ENCODE peak calls at places on chromosomes 4 and X, in five cellular contexts. S is activated B cell treated with CpG ODN at 0.5 μM for 24 hours, Z is HepG2, J is nephron progenitor cell, U is right lobe of liver. G is an unnamed sample.

GRCh38 chr4:31026216-31026615 is 306.0 kb downstream of the PCDH7 start:
- DNase-seq in S (no peak), Z (no peak), J (no peak), U (no peak), G (no peak)

GRCh38 chr4:115159141-115159540 is 45.7 kb upstream of the NDST4 start:
- DNase-seq in S (no peak), Z (no peak), J (no peak), U (no peak), G (no peak)

GRCh38 chrX:48883729-48884128 is 13.8 kb downstream of the TIMM17B start:
- DNase-seq in S (no peak), Z (no peak), J (no peak), U (no peak), G (no peak)

GRCh38 chr4:55932489-55932888 is 16.3 kb upstream of the CEP135 start:
- DNase-seq in S (no peak), Z (no peak), J (no peak), U (no peak), G (no peak)

GRCh38 chr4:110198472-110199419 is at the start of gene ELOVL6:
- DNase-seq in S (peak; percentile 20), Z (peak; percentile 59), J (peak; percentile 78), U (peak; percentile 87), G (peak; percentile 77)

GRCh38 chr4:32858971-32859370 is 2138.8 kb downstream of the PCDH7 start:
- DNase-seq in S (no peak), Z (no peak), J (no peak), U (no peak), G (no peak)

GRCh38 chrX:134171661-134172587 is 65.1 kb upstream of the CCDC160 start:
- DNase-seq in S (peak; percentile 27), Z (no peak), J (peak; percentile 46), U (peak; percentile 31), G (peak; percentile 68)

GRCh38 chr4:24279492-24279891 is 304.9 kb downstream of the DHX15 start:
- DNase-seq in S (no peak), Z (no peak), J (no peak), U (peak; percentile 30), G (no peak)

GRCh38 chrX:73683236-73683859 is 120.4 kb downstream of the CHIC1 start:
- DNase-seq in S (no peak), Z (no peak), J (no peak), U (no peak), G (no peak)

GRCh38 chrX:154373340-154374306 is 811 bp downstream of the FLNA start:
- DNase-seq in S (no peak), Z (peak; percentile 59), J (peak; percentile 65), U (peak; percentile 64), G (no peak)

GRCh38 chrX:30875957-30876356 is 13.1 kb downstream of the TAB3 start:
- DNase-seq in S (no peak), Z (peak; percentile 27), J (no peak), U (no peak), G (no peak)

GRCh38 chr4:47193179-47193578 is 161.8 kb downstream of the GABRB1 start:
- DNase-seq in S (no peak), Z (no peak), J (no peak), U (no peak), G (no peak)

GRCh38 chr4:110049951-110050925 is 137.6 kb downstream of the EGF start:
- DNase-seq in S (no peak), Z (peak; percentile 30), J (peak; percentile 43), U (no peak), G (no peak)

GRCh38 chrX:112867570-112867969 is 26.9 kb upstream of the AMOT start:
- DNase-seq in S (no peak), Z (no peak), J (no peak), U (no peak), G (no peak)

GRCh38 chrX:153673398-153674218 is at the start of gene PNCK:
- DNase-seq in S (no peak), Z (no peak), J (no peak), U (no peak), G (no peak)

GRCh38 chr4:125728568-125728967 is 413.8 kb downstream of the FAT4 start:
- DNase-seq in S (no peak), Z (no peak), J (no peak), U (no peak), G (no peak)

GRCh38 chrX:120269379-120270035 is 18.9 kb downstream of the ZBTB33 start:
- DNase-seq in S (no peak), Z (no peak), J (no peak), U (no peak), G (no peak)

GRCh38 chr4:147096667-147097604 is 151.3 kb upstream of the TTC29 start:
- DNase-seq in S (no peak), Z (peak; percentile 34), J (no peak), U (no peak), G (no peak)

GRCh38 chr4:147370881-147371280 is 110.0 kb upstream of the EDNRA start:
- DNase-seq in S (no peak), Z (no peak), J (no peak), U (no peak), G (no peak)

GRCh38 chrX:44054863-44055601 is 81.8 kb upstream of the NDP start:
- DNase-seq in S (no peak), Z (no peak), J (no peak), U (no peak), G (no peak)

GRCh38 chr4:19146038-19146437 is 1105.7 kb upstream of the SLIT2 start:
- DNase-seq in S (no peak), Z (no peak), J (no peak), U (no peak), G (no peak)

GRCh38 chrX:150966742-150967141 is 16.4 kb upstream of the HMGB3 start:
- DNase-seq in S (no peak), Z (no peak), J (no peak), U (no peak), G (no peak)

GRCh38 chrX:93594780-93595179 is 78.6 kb downstream of the NAP1L3 start:
- DNase-seq in S (no peak), Z (no peak), J (no peak), U (no peak), G (no peak)

GRCh38 chrX:25523574-25523973 is 507.8 kb upstream of the ARX start:
- DNase-seq in S (no peak), Z (peak; percentile 42), J (peak; percentile 36), U (peak; percentile 32), G (no peak)

GRCh38 chr4:97924341-97924958 is 218.8 kb downstream of the STPG2 start:
- DNase-seq in S (no peak), Z (no peak), J (no peak), U (no peak), G (no peak)

GRCh38 chrX:38175140-38175539 is 45.5 kb downstream of the SRPX start:
- DNase-seq in S (no peak), Z (peak; percentile 27), J (peak; percentile 50), U (peak; percentile 29), G (no peak)

GRCh38 chrX:107675823-107676555 is 47.7 kb downstream of the PRPS1 start:
- DNase-seq in S (peak; percentile 16), Z (no peak), J (no peak), U (no peak), G (no peak)

GRCh38 chr4:6074723-6075122 is 56.5 kb upstream of the C4orf50 start:
- DNase-seq in S (no peak), Z (no peak), J (no peak), U (no peak), G (no peak)

GRCh38 chr4:6071191-6071958 is 53.1 kb upstream of the C4orf50 start:
- DNase-seq in S (no peak), Z (no peak), J (no peak), U (no peak), G (no peak)

GRCh38 chr4:6071959-6072720 is 53.9 kb upstream of the C4orf50 start:
- DNase-seq in S (no peak), Z (no peak), J (no peak), U (peak; percentile 60), G (no peak)

GRCh38 chr4:6079965-6080364 is 61.7 kb upstream of the C4orf50 start:
- DNase-seq in S (no peak), Z (no peak), J (no peak), U (no peak), G (no peak)

DNA sequence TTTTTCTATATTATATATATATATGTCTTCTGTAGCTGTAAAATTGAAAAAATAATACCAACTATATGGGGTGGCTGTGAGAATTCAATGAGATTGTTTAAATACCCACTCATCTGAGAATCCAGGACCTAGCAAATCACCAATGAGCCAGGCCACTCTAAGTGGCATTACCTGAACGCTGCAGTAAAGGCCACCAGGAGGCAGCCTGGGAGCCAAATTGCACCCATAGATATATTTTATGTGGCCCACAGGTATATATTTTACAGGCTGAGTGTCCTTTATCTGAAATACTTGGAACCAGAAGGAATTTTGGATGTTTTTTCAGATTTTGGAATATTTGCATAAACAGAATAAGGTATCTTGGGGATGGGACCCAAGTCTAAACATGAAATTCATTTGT is 58.2 kb upstream of the C4orf50 start:
- DNase-seq in S (no peak), Z (no peak), J (no peak), U (no peak), G (no peak)
- TF ChIP-seq CTCF in S (no peak), Z (peak; percentile 30), J (peak; percentile 26), U (peak; percentile 12), G (peak; percentile 57)

DNA sequence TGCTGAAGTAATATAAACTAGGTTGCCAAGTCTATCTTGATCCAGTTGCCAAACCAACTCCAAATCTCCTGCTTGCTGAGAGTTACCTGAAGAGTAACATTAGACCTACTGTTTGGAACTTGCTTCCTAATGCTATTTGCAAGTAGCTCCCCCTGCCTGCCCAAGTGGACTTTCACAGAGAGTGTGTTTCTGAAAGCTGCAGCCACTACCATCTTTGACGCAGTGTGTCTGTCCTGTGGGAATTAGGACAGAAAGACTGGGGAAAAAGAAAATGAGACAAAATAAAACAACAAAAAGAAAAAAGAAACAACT is 195.0 kb upstream of the HS3ST1 start:
- DNase-seq in S (no peak), Z (no peak), J (no peak), U (peak; percentile 21), G (no peak)
- TF ChIP-seq CTCF in S (no peak), Z (peak; percentile 15), J (peak; percentile 15), U (peak; percentile 44), G (peak; percentile 47)

DNA sequence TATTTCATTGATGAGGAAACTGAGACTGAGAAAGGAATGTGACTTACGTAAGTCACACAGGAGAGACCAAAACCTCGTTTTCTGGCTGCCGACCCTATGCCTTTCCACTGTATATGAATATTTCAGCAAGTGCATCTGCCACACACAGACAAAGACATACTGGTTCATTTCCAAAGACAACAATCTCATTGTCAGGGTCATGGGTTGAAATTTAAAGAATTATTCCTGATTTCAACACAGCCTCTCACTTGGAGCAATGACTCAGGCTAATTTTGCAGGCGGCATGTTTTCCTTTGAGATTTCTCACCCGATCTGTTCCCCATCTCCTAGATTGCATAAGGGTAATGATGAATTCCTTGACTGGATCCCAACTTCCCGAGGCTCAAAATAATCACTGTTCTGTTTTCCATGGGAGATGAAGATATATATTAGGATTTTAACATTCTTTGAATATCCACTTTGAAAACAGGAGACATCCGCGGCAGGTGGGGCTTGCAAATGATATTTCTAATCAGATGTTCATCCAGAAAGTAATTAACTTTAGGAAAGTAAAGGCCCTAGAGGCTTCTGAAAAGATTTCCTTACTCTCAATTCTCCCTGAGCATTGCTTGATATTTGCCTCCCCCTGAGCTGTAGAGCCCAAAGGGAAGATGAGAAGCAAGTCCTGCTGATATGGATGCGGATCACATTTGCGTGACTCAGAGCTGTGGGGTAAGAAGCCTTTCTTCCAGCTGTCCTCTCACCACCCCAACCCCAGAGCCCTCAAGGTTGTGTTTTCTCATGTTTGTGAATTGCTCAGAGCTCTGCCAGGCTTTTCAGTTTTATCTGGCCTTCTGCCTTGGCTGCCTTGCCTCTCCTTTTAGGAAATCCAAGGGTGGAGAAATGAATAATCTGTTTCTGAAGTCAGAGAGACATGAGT is 361.1 kb upstream of the BOD1L1 start:
- DNase-seq in S (no peak), Z (no peak), J (no peak), U (no peak), G (no peak)
- TF ChIP-seq CTCF in S (no peak), Z (no peak), J (no peak), U (no peak), G (no peak)

GRCh38 chr4:175252642-175253041 is 334.5 kb downstream of the ADAM29 start:
- DNase-seq in S (no peak), Z (no peak), J (no peak), U (no peak), G (no peak)

GRCh38 chr4:175253184-175253902 is 335.2 kb downstream of the ADAM29 start:
- DNase-seq in S (no peak), Z (no peak), J (no peak), U (no peak), G (no peak)
- TF ChIP-seq CTCF in S (no peak), Z (no peak), J (no peak), U (peak; percentile 9), G (peak; percentile 48)